ENCODE peak calls at places on chromosomes 4 and X, in six cellular contexts. S, Q, M, C, L and D are unnamed samples.

GRCh38 chrX:131072871-131073571 is 14.9 kb downstream of the ARHGAP36 start:
- DNase-seq in S (no peak), Q (no peak), M (no peak), C (no peak), L (no peak), D (peak)

GRCh38 chr4:181427076-181427475 is 816.1 kb upstream of the TENM3 start:
- DNase-seq in S (no peak), Q (no peak), M (no peak), C (no peak), L (no peak), D (no peak)

GRCh38 chrX:71859637-71860036 is 51.0 kb upstream of the NHSL2 start:
- DNase-seq in S (peak), Q (peak), M (peak), C (peak), L (peak), D (peak)

GRCh38 chr4:179095585-179096228 is 1653.5 kb upstream of the AGA start:
- DNase-seq in S (peak), Q (peak), M (peak), C (no peak), L (peak), D (peak)

GRCh38 chrX:109843963-109844751 is 111.1 kb upstream of the ACSL4 start:
- DNase-seq in S (peak), Q (no peak), M (no peak), C (no peak), L (no peak), D (no peak)

GRCh38 chrX:3160771-3161170 is 119.5 kb downstream of the ARSF start:
- DNase-seq in S (no peak), Q (no peak), M (no peak), C (no peak), L (no peak), D (peak)

GRCh38 chrX:46916273-46916672 is 4.1 kb downstream of the JADE3 start:
- DNase-seq in S (no peak), Q (no peak), M (no peak), C (no peak), L (no peak), D (no peak)

GRCh38 chrX:103779156-103779555 is 2.5 kb downstream of the PLP1 start:
- DNase-seq in S (peak), Q (no peak), M (no peak), C (no peak), L (no peak), D (no peak)

GRCh38 chr4:142347241-142347640 is 498.9 kb downstream of the INPP4B start:
- DNase-seq in S (peak), Q (peak), M (peak), C (no peak), L (no peak), D (no peak)

GRCh38 chr4:72312032-72312650 is 256.9 kb downstream of the ADAMTS3 start:
- DNase-seq in S (peak), Q (peak), M (peak), C (no peak), L (peak), D (peak)

GRCh38 chrX:107678957-107679740 is 50.8 kb downstream of the PRPS1 start:
- DNase-seq in S (peak), Q (peak), M (no peak), C (no peak), L (peak), D (no peak)

GRCh38 chr4:82721819-82722423 is 76.7 kb downstream of the SCD5 start:
- DNase-seq in S (peak), Q (peak), M (peak), C (peak), L (peak), D (no peak)

GRCh38 chrX:2871817-2872216 is 43.1 kb downstream of the GYG2 start:
- DNase-seq in S (no peak), Q (no peak), M (no peak), C (no peak), L (no peak), D (no peak)

GRCh38 chrX:23822397-23822796 is 39.4 kb downstream of the SAT1 start:
- DNase-seq in S (peak), Q (peak), M (peak), C (no peak), L (no peak), D (no peak)

GRCh38 chrX:70762285-70762684 is 146.2 kb downstream of the TEX11 start:
- DNase-seq in S (no peak), Q (no peak), M (peak), C (peak), L (peak), D (peak)

GRCh38 chr4:163611172-163611571 is 116.7 kb downstream of the TMA16 start:
- DNase-seq in S (no peak), Q (no peak), M (no peak), C (no peak), L (no peak), D (no peak)

GRCh38 chr4:176622251-176622968 is 170.3 kb downstream of the VEGFC start:
- DNase-seq in S (peak), Q (peak), M (peak), C (no peak), L (no peak), D (no peak)

GRCh38 chrX:16786791-16787735 is 797 bp downstream of the TXLNG start:
- DNase-seq in S (peak), Q (peak), M (peak), C (no peak), L (no peak), D (peak)

GRCh38 chrX:115324194-115324593 is 34.7 kb downstream of the LUZP4 start:
- DNase-seq in S (peak), Q (peak), M (peak), C (no peak), L (no peak), D (no peak)

GRCh38 chrX:10922841-10923240 is 188.3 kb upstream of the HCCS start:
- DNase-seq in S (no peak), Q (no peak), M (no peak), C (no peak), L (no peak), D (no peak)

GRCh38 chr4:64205376-64205775 is 203.9 kb downstream of the TECRL start:
- DNase-seq in S (no peak), Q (no peak), M (no peak), C (no peak), L (no peak), D (no peak)
- TF ChIP-seq EZH2 in S (no peak), Q (no peak), M (no peak), C (no peak), L (no peak), D (no peak)

GRCh38 chrX:104863466-104863865 is 297.5 kb downstream of the IL1RAPL2 start:
- DNase-seq in S (no peak), Q (no peak), M (no peak), C (no peak), L (no peak), D (no peak)
- H3K27ac ChIP-seq in S (no peak), Q (no peak), M (no peak), C (no peak), L (no peak), D (no peak)

GRCh38 chrX:69038826-69039225 is 126.4 kb downstream of the PJA1 start:
- DNase-seq in S (no peak), Q (no peak), M (no peak), C (no peak), L (no peak), D (no peak)
- TF ChIP-seq EZH2 in S (no peak), Q (no peak), M (no peak), C (no peak), L (no peak), D (no peak)

DNA sequence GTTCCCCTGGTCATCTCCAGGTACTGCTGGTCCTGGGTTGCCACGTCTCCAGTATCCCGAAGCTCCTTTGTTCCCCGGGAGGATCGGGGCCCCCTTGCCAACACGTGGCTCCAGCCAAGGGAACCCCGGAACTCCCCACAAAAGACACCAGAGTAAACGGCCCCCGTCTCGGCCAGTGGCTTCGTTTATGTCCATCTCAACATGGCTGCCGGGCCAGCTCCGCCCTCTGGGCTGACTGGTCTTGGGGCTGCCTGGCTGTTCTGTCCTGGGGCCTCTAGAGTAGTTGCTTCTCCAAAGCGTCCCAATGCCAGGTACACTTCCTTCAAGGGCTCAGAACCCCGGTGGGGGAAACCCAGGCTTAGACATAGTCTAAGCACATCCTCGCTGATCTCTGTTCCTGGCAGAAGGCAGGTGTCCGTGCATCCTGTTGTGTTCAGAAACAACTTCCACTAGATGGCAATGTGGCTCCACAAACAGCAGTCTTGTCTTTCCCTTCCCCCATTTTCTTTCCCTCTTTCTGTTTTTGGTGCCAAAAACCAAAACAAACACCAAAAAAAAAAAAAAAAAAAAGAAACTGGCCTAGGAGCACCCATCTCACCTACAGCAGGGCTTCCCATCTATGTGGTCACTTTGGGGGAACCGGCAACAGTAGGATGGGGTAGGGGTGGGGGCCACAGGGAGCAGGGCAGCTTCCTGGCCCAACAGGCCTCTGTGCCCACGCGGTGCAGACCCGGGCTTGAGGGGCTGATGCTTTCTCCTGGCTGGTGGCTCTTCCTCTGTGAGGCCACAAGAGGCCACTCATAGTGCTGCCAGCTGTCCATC is 35.3 kb downstream of the NBDY start:
- DNase-seq in S (peak), Q (peak), M (peak), C (peak), L (peak), D (peak)
- H3K27ac ChIP-seq in S (peak), Q (peak), M (no peak), C (no peak), L (peak), D (no peak)

DNA sequence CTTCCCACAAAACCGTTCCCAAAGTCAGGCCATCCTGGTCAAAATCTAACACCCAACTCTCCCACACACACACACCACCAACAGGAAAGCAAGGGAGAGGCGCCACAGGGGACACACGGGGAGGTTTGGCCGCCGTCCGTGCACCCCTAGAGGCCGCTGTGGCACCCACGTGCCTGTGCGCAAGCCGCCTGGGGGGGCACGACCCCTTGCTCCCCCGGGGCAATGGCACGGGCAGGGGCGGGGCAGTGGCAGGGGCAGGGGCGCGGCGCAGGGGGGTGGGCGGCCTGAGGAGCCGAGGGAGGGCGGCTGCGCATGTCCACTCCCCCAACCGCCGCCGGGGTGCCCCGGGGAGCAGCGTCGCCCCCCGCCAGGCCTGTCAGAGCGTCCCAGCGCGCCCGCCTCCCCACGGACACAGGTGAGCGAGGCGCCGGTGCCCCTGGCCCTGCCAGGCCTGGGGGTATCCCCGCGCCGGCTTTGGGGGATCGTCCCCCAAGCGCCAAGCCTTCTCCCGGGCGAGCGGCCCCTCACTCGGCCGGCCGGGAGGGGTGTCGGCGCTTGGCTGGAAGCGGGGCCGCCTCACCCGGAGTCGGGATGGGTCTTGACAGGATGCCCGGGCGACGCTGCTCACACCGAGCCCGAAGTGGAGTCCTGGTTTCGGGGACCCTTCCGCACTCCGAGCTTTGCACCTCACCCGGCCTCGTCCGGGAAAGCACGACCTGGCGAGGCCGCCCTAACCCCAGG is at the start of gene ERAS:
- DNase-seq in S (no peak), Q (no peak), M (no peak), C (no peak), L (no peak), D (peak)
- TF ChIP-seq EZH2 in S (no peak), Q (no peak), M (no peak), C (no peak), L (no peak), D (no peak)

DNA sequence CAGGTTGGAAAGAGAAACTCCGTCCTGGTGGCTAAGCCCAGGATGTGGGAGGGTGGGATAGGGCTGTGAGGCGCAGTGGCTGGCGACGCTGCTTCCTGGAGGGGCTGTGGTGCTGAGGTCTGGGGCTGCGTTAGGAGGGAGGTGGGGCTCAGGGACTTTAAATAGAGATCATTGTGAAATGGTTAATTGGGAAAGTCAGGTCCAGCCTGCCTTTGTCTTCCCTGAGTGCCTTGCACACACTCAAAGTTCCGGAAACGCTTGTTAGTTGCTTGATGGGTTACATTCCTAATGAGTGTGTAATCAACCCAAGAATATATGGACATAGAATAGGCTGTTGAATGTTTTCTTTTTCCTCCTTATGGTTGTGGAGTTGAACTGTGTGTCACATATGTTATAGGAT is 55.7 kb upstream of the CLDN34 start:
- DNase-seq in S (peak), Q (peak), M (peak), C (no peak), L (peak), D (no peak)
- H3K27ac ChIP-seq in S (no peak), Q (no peak), M (peak), C (no peak), L (no peak), D (peak)

GRCh38 chr4:84481879-84482245 is 17.2 kb downstream of the NKX6-1 start:
- DNase-seq in S (no peak), Q (no peak), M (no peak), C (no peak), L (peak), D (no peak)
- TF ChIP-seq EZH2 in S (no peak), Q (peak), M (no peak), C (no peak), L (no peak), D (peak)

GRCh38 chrX:40144576-40144975 is 46.8 kb upstream of the BCOR start:
- DNase-seq in S (no peak), Q (no peak), M (no peak), C (no peak), L (no peak), D (peak)
- H3K27ac ChIP-seq in S (no peak), Q (no peak), M (no peak), C (peak), L (peak), D (no peak)